ENCODE peak calls at places on chromosomes 2 and 18, in ten cellular contexts. K is prostate gland, X is K562, Y is stomach, A is transverse colon, I is spleen, W is esophagus muscularis mucosa, L is sigmoid colon, D is breast epithelium, P is HepG2. S is an unnamed sample.

GRCh38 chr2:241794250-241794823 is 14.7 kb upstream of the NEU4 start:
- DNase-seq in K (no peak), X (no peak), Y (no peak), A (peak; percentile 21), I (no peak), W (no peak), L (no peak), D (peak; percentile 4), P (no peak), S (no peak)

GRCh38 chr2:158204741-158205165 is 103.1 kb downstream of the UPP2 start:
- DNase-seq in K (no peak), X (no peak), Y (no peak), A (no peak), I (no peak), W (no peak), L (no peak), D (no peak), P (no peak), S (no peak)

GRCh38 chr2:182372661-182373060 is 54.2 kb downstream of the PDE1A start:
- DNase-seq in K (peak; percentile 36), X (no peak), Y (no peak), A (peak; percentile 46), I (no peak), W (no peak), L (peak; percentile 78), D (no peak), P (peak; percentile 11), S (no peak)

GRCh38 chr2:240932001-240932723 is 26.0 kb downstream of the CROCC2 start:
- DNase-seq in K (no peak), X (no peak), Y (peak; percentile 17), A (peak; percentile 4), I (peak; percentile 66), W (no peak), L (peak; percentile 54), D (peak; percentile 11), P (no peak), S (no peak)

GRCh38 chr2:204282525-204282924 is 262.8 kb upstream of the PARD3B start:
- DNase-seq in K (no peak), X (no peak), Y (no peak), A (peak; percentile 17), I (no peak), W (no peak), L (no peak), D (no peak), P (peak; percentile 34), S (no peak)

GRCh38 chr2:43490387-43490786 is 105.5 kb downstream of the THADA start:
- DNase-seq in K (no peak), X (no peak), Y (no peak), A (no peak), I (no peak), W (no peak), L (no peak), D (no peak), P (no peak), S (no peak)

GRCh38 chr2:1478311-1479305 is 65.3 kb downstream of the TPO start:
- DNase-seq in K (no peak), X (no peak), Y (no peak), A (no peak), I (peak; percentile 71), W (no peak), L (no peak), D (no peak), P (no peak), S (no peak)

GRCh38 chr2:11896386-11896785 is 150.0 kb downstream of the LPIN1 start:
- DNase-seq in K (no peak), X (no peak), Y (no peak), A (no peak), I (no peak), W (no peak), L (no peak), D (no peak), P (no peak), S (no peak)

GRCh38 chr2:238784671-238785527 is 63.0 kb upstream of the TWIST2 start:
- DNase-seq in K (peak; percentile 56), X (peak; percentile 59), Y (peak; percentile 64), A (peak; percentile 56), I (no peak), W (no peak), L (peak; percentile 88), D (peak; percentile 56), P (peak; percentile 48), S (peak; percentile 14)

GRCh38 chr18:44887227-44887631 is 206.5 kb downstream of the SETBP1 start:
- DNase-seq in K (no peak), X (no peak), Y (peak; percentile 72), A (peak; percentile 42), I (no peak), W (no peak), L (no peak), D (no peak), P (no peak), S (no peak)

GRCh38 chr2:24702800-24703199 is 90.4 kb downstream of the PTRHD1 start:
- DNase-seq in K (no peak), X (no peak), Y (no peak), A (no peak), I (no peak), W (no peak), L (no peak), D (no peak), P (no peak), S (no peak)

DNA sequence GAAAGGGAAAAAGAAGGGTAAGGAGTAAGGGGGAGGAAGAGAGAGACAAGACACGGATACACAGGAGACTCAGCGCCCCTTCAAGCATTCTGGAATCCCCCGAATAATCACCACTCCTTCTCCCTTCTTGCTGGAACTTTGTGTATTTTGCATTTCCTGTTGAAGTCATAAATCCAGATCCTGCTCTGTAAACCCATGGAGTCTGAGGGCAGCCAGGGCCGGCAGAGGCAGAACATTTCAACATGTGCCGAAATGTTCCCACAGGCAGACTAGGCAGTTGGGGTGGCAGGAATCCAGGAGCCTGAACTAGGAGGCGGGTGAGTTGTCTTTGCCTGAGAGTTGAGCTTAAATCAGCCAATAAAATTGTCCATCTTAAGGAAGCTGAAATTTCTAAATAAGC is 193.1 kb downstream of the SH3RF3 start:
- DNase-seq in K (peak; percentile 95), X (no peak), Y (peak; percentile 61), A (peak; percentile 76), I (no peak), W (peak; percentile 95), L (peak; percentile 98), D (peak; percentile 85), P (no peak), S (no peak)
- TF ChIP-seq POLR2AphosphoS5 in K (peak; percentile 94), X (no peak), Y (peak; percentile 92), A (peak; percentile 87), I (peak; percentile 54), W (peak; percentile 90), L (peak; percentile 86), D (peak; percentile 87), P (no peak), S (no peak)

DNA sequence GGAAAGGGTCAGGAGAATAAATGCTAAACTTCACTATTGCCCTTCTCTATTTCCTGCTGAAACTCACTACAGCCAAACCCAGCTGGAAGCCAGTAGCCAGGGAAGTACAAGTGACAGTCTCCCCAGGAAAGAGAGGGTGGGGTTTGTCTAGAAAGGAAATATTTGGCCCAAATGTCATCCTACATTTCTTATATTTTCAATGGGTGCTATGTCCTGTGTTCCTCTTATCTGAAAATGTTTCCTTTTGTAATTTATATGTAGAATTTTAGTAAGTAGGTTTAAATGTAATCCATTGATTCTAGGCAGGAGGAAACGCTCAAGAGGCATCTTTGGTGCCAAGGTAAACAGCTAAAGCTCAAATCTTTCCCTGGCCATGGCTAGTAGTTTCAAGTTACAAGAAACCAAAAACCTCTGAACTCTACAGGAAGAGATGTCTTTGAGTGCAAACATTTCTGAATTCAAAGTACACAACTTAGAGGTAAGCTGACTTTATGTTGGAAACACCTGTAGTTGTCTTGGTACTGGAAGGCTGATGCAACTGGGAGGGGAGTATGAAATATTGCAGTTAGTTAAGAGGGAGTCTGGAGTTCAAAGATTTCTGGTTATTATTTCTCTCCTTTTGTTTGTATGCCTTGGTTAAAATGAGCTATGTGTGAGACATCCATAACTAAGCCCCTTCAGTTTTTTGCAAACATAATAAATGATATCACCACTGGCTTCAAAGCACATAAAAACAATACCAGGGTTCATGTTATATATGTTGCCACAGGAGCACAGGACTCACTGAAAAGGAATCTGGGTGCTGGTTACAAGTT is 356.1 kb upstream of the ZC3H15 start:
- DNase-seq in K (no peak), X (no peak), Y (no peak), A (no peak), I (no peak), W (no peak), L (no peak), D (no peak), P (peak; percentile 75), S (no peak)
- TF ChIP-seq POLR2AphosphoS5 in K (no peak), X (no peak), Y (no peak), A (no peak), I (no peak), W (no peak), L (no peak), D (no peak), P (no peak), S (no peak)

DNA sequence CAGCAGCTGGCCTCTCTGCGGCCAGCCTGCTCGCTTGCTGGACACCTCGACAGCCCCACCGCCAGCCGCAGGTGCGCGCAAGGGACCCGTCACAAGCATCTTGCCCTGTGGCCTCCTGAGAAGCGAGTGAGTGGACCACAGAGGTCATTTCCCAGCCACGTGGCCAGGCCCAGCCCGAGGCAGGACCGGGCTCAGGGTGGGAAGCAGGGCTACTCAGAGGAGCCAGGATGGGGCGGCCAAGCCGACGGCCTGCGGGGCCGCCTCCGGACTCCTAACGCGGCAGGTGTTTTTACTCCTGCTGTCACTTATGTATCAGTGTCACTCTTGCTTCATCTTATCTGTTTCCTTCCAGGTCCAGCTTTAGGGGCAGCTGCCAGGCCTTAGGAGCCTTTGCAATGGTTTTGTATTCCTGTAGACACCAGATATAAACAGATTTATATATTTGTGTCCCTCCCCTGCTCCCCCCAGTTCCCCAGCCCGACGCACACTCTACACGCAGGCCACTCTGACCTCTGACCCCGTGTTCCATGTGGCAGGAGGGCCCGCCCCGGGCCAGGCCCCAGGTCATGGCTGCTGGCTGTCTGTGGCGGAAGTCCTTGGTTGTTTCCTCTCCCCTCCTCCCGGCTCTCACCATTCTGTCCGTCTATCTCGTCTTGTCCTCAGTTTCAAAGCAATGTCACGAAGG is 236.4 kb downstream of the ATAD2B start:
- DNase-seq in K (no peak), X (peak; percentile 38), Y (no peak), A (no peak), I (peak; percentile 82), W (no peak), L (no peak), D (no peak), P (no peak), S (no peak)
- TF ChIP-seq POLR2AphosphoS5 in K (no peak), X (no peak), Y (no peak), A (no peak), I (peak; percentile 70), W (no peak), L (no peak), D (no peak), P (no peak), S (no peak)

DNA sequence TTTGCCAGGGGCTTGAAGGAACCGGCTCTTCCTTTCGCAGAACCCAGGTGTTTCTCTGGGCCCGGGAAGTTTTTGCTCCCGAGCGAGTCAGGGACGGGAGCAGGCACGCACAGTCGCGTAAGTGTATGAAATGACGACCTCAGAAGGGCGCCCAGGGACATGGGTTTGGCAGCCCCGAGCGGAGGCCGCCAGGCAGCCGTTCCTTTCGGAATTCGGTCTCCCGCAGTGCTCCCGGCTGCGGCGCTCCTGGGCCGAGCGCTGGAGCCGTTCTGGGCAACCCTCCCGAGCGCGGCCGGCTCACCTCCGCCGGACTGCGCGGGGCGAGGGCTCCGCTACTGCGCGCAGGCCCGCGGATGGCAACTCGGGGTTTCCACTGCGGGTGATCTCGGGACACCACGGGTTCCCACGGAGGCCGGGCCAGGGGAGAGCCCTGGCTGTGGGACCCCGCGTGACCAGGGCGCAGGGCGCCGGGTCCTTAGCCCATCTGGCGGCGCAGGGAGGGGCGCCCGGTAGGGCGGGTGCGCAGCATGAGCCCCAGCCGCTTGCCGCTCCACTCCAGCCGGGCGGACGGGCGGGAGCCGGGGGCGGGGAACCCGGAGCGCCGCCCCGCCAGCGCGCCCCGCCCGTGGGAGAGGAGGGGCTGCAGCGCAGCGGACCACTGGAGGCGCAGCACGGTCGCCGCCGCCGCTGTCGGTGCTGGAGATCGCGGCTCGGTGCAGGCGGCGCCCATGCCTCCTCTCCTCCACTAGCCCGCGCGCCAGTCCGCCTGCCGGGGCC is at the start of gene OSBPL6:
- DNase-seq in K (peak; percentile 81), X (peak; percentile 91), Y (peak; percentile 81), A (peak; percentile 82), I (peak; percentile 85), W (no peak), L (peak; percentile 90), D (peak; percentile 55), P (peak; percentile 28), S (no peak)
- TF ChIP-seq POLR2AphosphoS5 in K (no peak), X (peak; percentile 60), Y (peak; percentile 70), A (no peak), I (peak; percentile 66), W (peak; percentile 54), L (peak; percentile 55), D (peak; percentile 19), P (no peak), S (peak; percentile 50)